ENCODE peak calls at places on chromosomes 3 and 15, in four cellular contexts. One of them, this sample, is unnamed.

GRCh38 chr15:58551764-58552504 is 120.1 kb downstream of the LIPC start:
- DNase-seq in IMR-90: peak
- DNase-seq in GM12878: no peak
- DNase-seq in K562: peak
- DNase-seq in this sample: peak

GRCh38 chr3:196138464-196138863 is 56.6 kb upstream of the TFRC start:
- DNase-seq in IMR-90: peak
- DNase-seq in GM12878: no peak
- DNase-seq in K562: peak
- DNase-seq in this sample: no peak

GRCh38 chr3:128996200-128996599 is 2.3 kb upstream of the CFAP92 start:
- DNase-seq in IMR-90: no peak
- DNase-seq in GM12878: no peak
- DNase-seq in K562: no peak
- DNase-seq in this sample: no peak

GRCh38 chr3:32437898-32438297 is 46.2 kb downstream of the CMTM7 start:
- DNase-seq in IMR-90: no peak
- DNase-seq in GM12878: no peak
- DNase-seq in K562: no peak
- DNase-seq in this sample: no peak

GRCh38 chr3:32109256-32109655 is 2.8 kb downstream of the GPD1L start:
- DNase-seq in IMR-90: peak
- DNase-seq in GM12878: no peak
- DNase-seq in K562: no peak
- DNase-seq in this sample: peak

GRCh38 chr3:12317914-12318313 is 29.0 kb downstream of the PPARG start:
- DNase-seq in IMR-90: no peak
- DNase-seq in GM12878: no peak
- DNase-seq in K562: no peak
- DNase-seq in this sample: no peak

GRCh38 chr3:124409650-124410275 is 320.5 kb upstream of the UMPS start:
- DNase-seq in IMR-90: peak
- DNase-seq in GM12878: no peak
- DNase-seq in K562: no peak
- DNase-seq in this sample: peak

GRCh38 chr3:36060950-36061349 is 319.4 kb upstream of the STAC start:
- DNase-seq in IMR-90: no peak
- DNase-seq in GM12878: no peak
- DNase-seq in K562: no peak
- DNase-seq in this sample: no peak

GRCh38 chr15:37032091-37032775 is 68.1 kb downstream of the MEIS2 start:
- DNase-seq in IMR-90: peak
- DNase-seq in GM12878: no peak
- DNase-seq in K562: no peak
- DNase-seq in this sample: no peak

GRCh38 chr3:8416965-8417364 is 84.7 kb upstream of the LMCD1 start:
- DNase-seq in IMR-90: peak
- DNase-seq in GM12878: no peak
- DNase-seq in K562: peak
- DNase-seq in this sample: peak

GRCh38 chr3:28726840-28727239 is 378.2 kb upstream of the AZI2 start:
- DNase-seq in IMR-90: no peak
- DNase-seq in GM12878: peak
- DNase-seq in K562: no peak
- DNase-seq in this sample: peak

GRCh38 chr3:98733055-98733777 is 29.9 kb upstream of the ST3GAL6 start:
- DNase-seq in IMR-90: no peak
- DNase-seq in GM12878: no peak
- DNase-seq in K562: no peak
- DNase-seq in this sample: peak

GRCh38 chr3:105944721-105945120 is 75.9 kb upstream of the CBLB start:
- DNase-seq in IMR-90: peak
- DNase-seq in GM12878: no peak
- DNase-seq in K562: no peak
- DNase-seq in this sample: no peak

GRCh38 chr3:177447938-177448337 is 250.7 kb upstream of the TBL1XR1 start:
- DNase-seq in IMR-90: no peak
- DNase-seq in GM12878: no peak
- DNase-seq in K562: no peak
- DNase-seq in this sample: no peak

GRCh38 chr15:66893294-66893693 is 172.1 kb upstream of the SMAD3 start:
- DNase-seq in IMR-90: no peak
- DNase-seq in GM12878: no peak
- DNase-seq in K562: no peak
- DNase-seq in this sample: no peak

GRCh38 chr15:32818758-32819405 is 101.1 kb downstream of the GREM1 start:
- DNase-seq in IMR-90: peak
- DNase-seq in GM12878: no peak
- DNase-seq in K562: no peak
- DNase-seq in this sample: no peak

GRCh38 chr3:123105201-123106189 is 38.7 kb downstream of the PDIA5 start:
- DNase-seq in IMR-90: no peak
- DNase-seq in GM12878: peak
- DNase-seq in K562: no peak
- DNase-seq in this sample: no peak

GRCh38 chr15:31464216-31465082 is 137.8 kb downstream of the KLF13 start:
- DNase-seq in IMR-90: no peak
- DNase-seq in GM12878: no peak
- DNase-seq in K562: no peak
- DNase-seq in this sample: no peak

GRCh38 chr3:147630921-147631320 is 221.8 kb downstream of the ZIC1 start:
- DNase-seq in IMR-90: no peak
- DNase-seq in GM12878: no peak
- DNase-seq in K562: no peak
- DNase-seq in this sample: no peak

GRCh38 chr3:11558918-11559815 is 84.5 kb downstream of the VGLL4 start:
- DNase-seq in IMR-90: no peak
- DNase-seq in GM12878: no peak
- DNase-seq in K562: no peak
- DNase-seq in this sample: no peak

GRCh38 chr15:82919231-82919886 is 33.2 kb downstream of the HOMER2 start:
- DNase-seq in IMR-90: no peak
- DNase-seq in GM12878: no peak
- DNase-seq in K562: no peak
- DNase-seq in this sample: no peak

GRCh38 chr3:29440321-29441019 is 159.6 kb downstream of the RBMS3 start:
- DNase-seq in IMR-90: no peak
- DNase-seq in GM12878: no peak
- DNase-seq in K562: no peak
- DNase-seq in this sample: peak

GRCh38 chr3:194631696-194632095 is 1.5 kb downstream of the TMEM44 start:
- DNase-seq in IMR-90: no peak
- DNase-seq in GM12878: no peak
- DNase-seq in K562: no peak
- DNase-seq in this sample: no peak

GRCh38 chr3:10194328-10195071 is 29.8 kb downstream of the IRAK2 start:
- DNase-seq in IMR-90: no peak
- DNase-seq in GM12878: peak
- DNase-seq in K562: peak
- DNase-seq in this sample: no peak

GRCh38 chr3:44323341-44323955 is 15.1 kb upstream of the TCAIM start:
- DNase-seq in IMR-90: peak
- DNase-seq in GM12878: no peak
- DNase-seq in K562: peak
- DNase-seq in this sample: peak

GRCh38 chr3:55489804-55490132 is 2.7 kb upstream of the WNT5A start:
- DNase-seq in IMR-90: no peak
- DNase-seq in GM12878: no peak
- DNase-seq in K562: no peak
- DNase-seq in this sample: no peak

GRCh38 chr3:58106640-58107039 is 98.4 kb downstream of the FLNB start:
- DNase-seq in IMR-90: no peak
- DNase-seq in GM12878: no peak
- DNase-seq in K562: no peak
- DNase-seq in this sample: no peak

GRCh38 chr3:58105196-58105595 is 97.0 kb downstream of the FLNB start:
- DNase-seq in IMR-90: no peak
- DNase-seq in GM12878: no peak
- DNase-seq in K562: no peak
- DNase-seq in this sample: no peak

GRCh38 chr3:58104155-58104554 is 95.9 kb downstream of the FLNB start:
- DNase-seq in IMR-90: no peak
- DNase-seq in GM12878: no peak
- DNase-seq in K562: no peak
- DNase-seq in this sample: no peak

GRCh38 chr3:58102976-58103447 is 94.8 kb downstream of the FLNB start:
- DNase-seq in IMR-90: no peak
- DNase-seq in GM12878: no peak
- DNase-seq in K562: no peak
- DNase-seq in this sample: no peak

GRCh38 chr3:58104712-58105111 is 96.5 kb downstream of the FLNB start:
- DNase-seq in IMR-90: no peak
- DNase-seq in GM12878: no peak
- DNase-seq in K562: no peak
- DNase-seq in this sample: no peak
- TF ChIP-seq FOS in IMR-90: no peak
- TF ChIP-seq FOS in GM12878: no peak
- TF ChIP-seq FOS in K562: no peak
- TF ChIP-seq FOS in this sample: no peak

DNA sequence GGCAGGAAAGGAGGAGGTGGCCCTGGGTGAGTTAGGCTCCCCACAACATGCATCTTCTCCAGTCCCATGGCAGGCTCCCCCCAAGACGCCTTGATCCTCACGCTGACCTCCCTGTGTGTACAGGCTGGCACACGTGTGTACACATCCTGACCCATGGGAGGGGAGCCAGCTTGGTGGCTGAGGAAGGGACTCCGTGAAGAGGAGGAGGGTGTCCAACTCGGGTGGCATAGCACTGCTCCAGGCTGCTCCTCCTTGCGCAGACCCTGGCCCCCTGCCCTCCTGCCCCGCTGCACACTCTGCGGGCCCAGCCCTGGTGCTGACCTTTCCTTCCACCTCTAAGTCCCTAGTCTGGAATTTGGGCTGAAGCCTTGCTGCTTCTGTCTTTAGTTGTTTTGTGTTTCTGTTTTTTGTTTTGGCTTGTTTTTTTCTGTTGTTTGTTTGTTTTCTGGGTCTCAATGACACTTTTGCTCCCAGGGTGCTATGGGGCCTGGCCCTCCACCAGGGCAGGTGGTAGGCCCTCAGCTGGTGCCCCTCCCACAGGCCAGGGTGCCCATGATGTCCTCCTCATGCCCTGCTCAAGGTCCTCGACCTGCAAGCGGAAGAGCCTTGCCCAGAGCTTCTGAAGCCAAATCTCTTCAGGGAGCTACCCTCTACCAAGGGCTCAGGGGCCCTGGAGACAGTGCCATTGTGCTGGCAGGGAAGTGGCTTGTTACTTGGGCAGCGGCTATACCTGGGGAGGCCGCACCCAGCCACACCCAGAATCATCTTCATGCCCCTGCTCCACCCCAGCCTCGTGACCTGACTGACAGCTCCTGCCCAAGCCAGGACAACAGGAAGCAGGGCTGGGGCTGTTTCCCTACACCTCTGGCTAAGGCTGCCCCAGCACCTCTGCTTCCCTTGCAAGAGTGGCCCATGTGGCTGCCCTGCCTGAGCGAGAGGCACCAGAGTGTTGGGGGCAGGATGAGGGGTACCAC is 5.1 kb downstream of the EPHB3 start:
- DNase-seq in IMR-90: no peak
- DNase-seq in GM12878: no peak
- DNase-seq in K562: no peak
- DNase-seq in this sample: no peak
- TF ChIP-seq FOS in IMR-90: no peak
- TF ChIP-seq FOS in GM12878: no peak
- TF ChIP-seq FOS in K562: no peak
- TF ChIP-seq FOS in this sample: no peak

DNA sequence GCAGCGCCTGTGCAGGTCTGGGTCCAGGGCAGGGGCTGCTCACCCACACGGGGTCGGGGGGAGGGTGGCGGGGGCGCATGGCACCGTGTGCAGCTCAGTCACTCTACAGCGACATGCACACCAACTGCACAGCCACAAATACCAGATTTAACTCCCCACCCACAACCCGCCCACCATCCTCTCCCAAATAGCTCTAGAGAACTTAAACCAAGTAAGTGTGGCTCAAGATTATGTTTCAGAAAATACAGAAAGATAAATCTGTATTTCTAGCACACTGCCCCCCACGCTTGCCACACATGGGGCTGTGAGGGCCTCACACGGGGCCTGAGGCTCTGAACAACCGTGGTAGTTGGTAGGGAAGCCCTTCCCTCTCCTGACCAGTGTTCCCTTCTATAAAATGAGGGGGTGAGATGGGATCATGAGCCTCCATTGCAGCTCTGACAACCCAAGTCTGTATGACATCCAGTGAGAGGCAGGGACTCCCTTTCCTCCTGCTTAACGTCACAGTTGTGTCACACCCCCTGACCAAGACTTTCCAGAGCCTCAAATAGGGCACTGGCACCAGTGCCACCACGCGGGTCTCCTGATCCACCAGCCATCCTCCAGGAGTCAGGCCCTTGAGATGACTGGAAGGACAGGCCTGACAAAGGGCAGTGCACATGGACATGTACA is 23.1 kb downstream of the POC1A start:
- DNase-seq in IMR-90: no peak
- DNase-seq in GM12878: no peak
- DNase-seq in K562: no peak
- DNase-seq in this sample: no peak
- TF ChIP-seq FOS in IMR-90: no peak
- TF ChIP-seq FOS in GM12878: no peak
- TF ChIP-seq FOS in K562: no peak
- TF ChIP-seq FOS in this sample: no peak

DNA sequence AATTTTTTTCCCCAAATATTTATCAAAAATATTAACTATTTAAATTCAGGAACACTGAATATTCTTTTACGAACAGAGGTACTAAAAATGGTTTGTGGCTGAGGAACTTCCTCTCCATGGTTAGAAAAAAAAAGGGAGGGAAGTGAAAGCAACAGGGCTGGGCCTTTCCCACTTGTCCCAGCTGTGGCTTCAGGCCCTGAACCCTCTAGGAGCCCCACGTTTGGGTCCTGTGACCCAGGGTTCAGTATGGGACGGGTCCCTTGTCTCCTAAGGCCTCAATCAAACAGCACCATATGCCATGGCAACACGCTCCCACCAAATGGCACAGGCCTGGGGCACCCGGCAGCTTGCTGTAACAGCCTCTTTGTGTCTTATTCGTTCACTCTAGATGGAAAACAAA is 32.4 kb downstream of the POC1A start:
- DNase-seq in IMR-90: no peak
- DNase-seq in GM12878: no peak
- DNase-seq in K562: no peak
- DNase-seq in this sample: no peak
- TF ChIP-seq FOS in IMR-90: no peak
- TF ChIP-seq FOS in GM12878: no peak
- TF ChIP-seq FOS in K562: no peak
- TF ChIP-seq FOS in this sample: no peak

GRCh38 chr3:172564499-172564898 is 41.3 kb upstream of the TNFSF10 start:
- DNase-seq in IMR-90: no peak
- DNase-seq in GM12878: no peak
- DNase-seq in K562: no peak
- DNase-seq in this sample: no peak
- TF ChIP-seq FOS in IMR-90: no peak
- TF ChIP-seq FOS in GM12878: no peak
- TF ChIP-seq FOS in K562: no peak
- TF ChIP-seq FOS in this sample: no peak